ENCODE peak calls at places on chromosomes 3 and 15, in six cellular contexts. L, O, M, J, W and A are unnamed samples. For H3K9me2, the result is how much of the 10 kb centered on the place peaks cover.

GRCh38 chr3:146543461-146544012 is 870 bp downstream of the PLSCR1 start:
- DNase-seq in L (no peak), O (no peak), M (peak), J (no peak), W (no peak), A (peak)

GRCh38 chr3:194985031-194985578 is 285.9 kb downstream of the XXYLT1 start:
- DNase-seq in L (peak), O (peak), M (peak), J (no peak), W (no peak), A (no peak)

GRCh38 chr15:23648920-23649515 is 1.4 kb upstream of the MAGEL2 start:
- DNase-seq in L (no peak), O (peak), M (peak), J (peak), W (peak), A (peak)

GRCh38 chr3:142844339-142844977 is 44.4 kb downstream of the PCOLCE2 start:
- DNase-seq in L (peak), O (peak), M (peak), J (peak), W (peak), A (peak)

GRCh38 chr3:172520332-172520831 is 2.8 kb downstream of the TNFSF10 start:
- DNase-seq in L (no peak), O (no peak), M (peak), J (no peak), W (no peak), A (no peak)

GRCh38 chr3:122123885-122124284 is 59.6 kb upstream of the CASR start:
- DNase-seq in L (no peak), O (no peak), M (no peak), J (no peak), W (no peak), A (no peak)

GRCh38 chr3:97510795-97511194 is 253.8 kb upstream of the ARL6 start:
- DNase-seq in L (no peak), O (peak), M (no peak), J (no peak), W (no peak), A (no peak)

GRCh38 chr3:55267206-55267930 is 219.7 kb downstream of the WNT5A start:
- DNase-seq in L (no peak), O (no peak), M (peak), J (no peak), W (no peak), A (no peak)

GRCh38 chr3:158775801-158776399 is 26.0 kb upstream of the MFSD1 start:
- DNase-seq in L (no peak), O (no peak), M (no peak), J (no peak), W (peak), A (no peak)

GRCh38 chr15:26132786-26133185 is 269.7 kb upstream of the ATP10A start:
- DNase-seq in L (no peak), O (no peak), M (no peak), J (no peak), W (no peak), A (no peak)

GRCh38 chr3:24101676-24102168 is 156.6 kb downstream of the NR1D2 start:
- DNase-seq in L (no peak), O (peak), M (peak), J (no peak), W (no peak), A (no peak)

GRCh38 chr3:35932995-35933394 is 293.7 kb downstream of the ARPP21 start:
- DNase-seq in L (peak), O (peak), M (peak), J (no peak), W (no peak), A (no peak)

GRCh38 chr3:141477224-141477623 is 9.6 kb upstream of the RASA2 start:
- DNase-seq in L (no peak), O (peak), M (peak), J (no peak), W (no peak), A (no peak)

GRCh38 chr3:57752307-57752706 is 3.8 kb upstream of the SLMAP start:
- DNase-seq in L (peak), O (peak), M (peak), J (no peak), W (no peak), A (no peak)

GRCh38 chr15:50519740-50520425 is 26.6 kb downstream of the USP50 start:
- DNase-seq in L (no peak), O (no peak), M (no peak), J (no peak), W (no peak), A (no peak)

GRCh38 chr3:170220871-170221270 is 1.4 kb upstream of the PRKCI start:
- DNase-seq in L (no peak), O (peak), M (peak), J (no peak), W (no peak), A (no peak)

GRCh38 chr3:110579841-110580550 is 491.6 kb upstream of the NECTIN3 start:
- DNase-seq in L (peak), O (peak), M (peak), J (no peak), W (no peak), A (no peak)

GRCh38 chr3:175493296-175493695 is 634.2 kb downstream of the NAALADL2 start:
- DNase-seq in L (no peak), O (no peak), M (no peak), J (no peak), W (no peak), A (no peak)

GRCh38 chr3:8366214-8366613 is 135.4 kb upstream of the LMCD1 start:
- DNase-seq in L (no peak), O (no peak), M (no peak), J (no peak), W (no peak), A (no peak)

GRCh38 chr3:128430276-128430675 is 36.4 kb downstream of the DNAJB8 start:
- DNase-seq in L (no peak), O (no peak), M (no peak), J (peak), W (no peak), A (no peak)

GRCh38 chr3:48194446-48195071 is 6.3 kb upstream of the CDC25A start:
- DNase-seq in L (peak), O (peak), M (peak), J (peak), W (peak), A (peak)

GRCh38 chr3:64240445-64240844 is 15.2 kb upstream of the PRICKLE2 start:
- DNase-seq in L (no peak), O (no peak), M (no peak), J (no peak), W (no peak), A (no peak)

GRCh38 chr3:41162541-41162940 is 36.8 kb upstream of the CTNNB1 start:
- DNase-seq in L (no peak), O (no peak), M (no peak), J (no peak), W (no peak), A (no peak)
- H3K9me2 ChIP-seq in L (under half), O (under half), M (under half), J (under half), W (under half), A (under half)

DNA sequence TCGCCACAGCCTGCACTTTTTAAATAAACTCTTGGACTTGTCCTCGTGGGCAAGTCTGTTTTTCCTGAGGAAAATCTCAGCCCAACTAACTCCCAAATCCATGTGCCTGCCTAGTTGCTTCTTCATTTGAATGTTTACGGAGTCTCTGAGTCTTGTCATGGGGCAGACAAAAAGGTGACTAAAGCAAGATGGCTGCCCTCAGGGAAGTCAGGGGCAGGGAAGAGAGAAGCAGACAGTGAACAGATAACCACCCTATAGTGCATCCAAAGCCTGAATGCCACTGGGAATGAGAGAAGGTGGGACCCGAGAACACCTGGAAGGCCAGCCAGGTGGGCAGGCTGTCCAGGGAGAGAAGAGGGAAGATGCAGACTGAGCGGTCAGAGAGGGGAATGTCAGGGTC is 21.4 kb downstream of the CCDC12 start:
- DNase-seq in L (no peak), O (no peak), M (no peak), J (no peak), W (no peak), A (no peak)
- H3K27ac ChIP-seq in L (no peak), O (no peak), M (no peak), J (no peak), W (no peak), A (peak)

GRCh38 chr3:52057806-52058099 is 1.4 kb upstream of the DUSP7 start:
- DNase-seq in L (no peak), O (no peak), M (peak), J (no peak), W (no peak), A (no peak)
- H3K9ac ChIP-seq in L (peak), O (peak), M (peak), J (peak), W (peak), A (peak)

GRCh38 chr3:86840814-86841213 is 150.1 kb downstream of the VGLL3 start:
- DNase-seq in L (no peak), O (no peak), M (no peak), J (no peak), W (no peak), A (no peak)
- H3K9me2 ChIP-seq in L (under half), O (under half), M (under half), J (under half), W (under half), A (under half)

GRCh38 chr15:51924146-51925068 is 47.2 kb downstream of the LEO1 start:
- DNase-seq in L (no peak), O (no peak), M (no peak), J (no peak), W (no peak), A (no peak)
- H3K27ac ChIP-seq in L (no peak), O (no peak), M (no peak), J (no peak), W (no peak), A (no peak)

DNA sequence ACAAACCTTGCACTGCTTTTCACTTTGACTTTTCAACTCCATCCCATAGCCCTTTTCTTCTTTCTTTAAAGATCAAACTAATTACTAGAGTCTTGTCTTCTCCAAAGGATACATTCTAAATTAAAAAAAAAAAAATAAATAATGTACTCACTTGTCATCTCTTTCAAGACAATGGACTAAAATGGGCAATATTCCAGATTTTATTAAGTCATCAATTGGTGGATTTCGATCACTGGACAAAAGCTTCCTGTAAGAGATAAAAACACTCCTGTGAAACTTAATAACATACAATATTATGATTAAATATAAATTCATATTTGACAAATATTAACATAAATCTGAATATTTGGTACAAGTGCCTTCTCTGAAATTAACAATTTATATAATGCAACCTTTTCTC is 34.1 kb downstream of the KPNA4 start:
- DNase-seq in L (no peak), O (no peak), M (no peak), J (no peak), W (no peak), A (no peak)
- H3K9ac ChIP-seq in L (no peak), O (no peak), M (no peak), J (no peak), W (no peak), A (no peak)

GRCh38 chr3:16788440-16789057 is 96.2 kb upstream of the PLCL2 start:
- DNase-seq in L (no peak), O (no peak), M (no peak), J (no peak), W (no peak), A (no peak)
- H3K9me2 ChIP-seq in L (under half), O (under half), M (under half), J (under half), W (under half), A (under half)